ENCODE peak calls at places on chromosomes 5 and 9, in six cellular contexts. H is K562, L is fibroblast of pulmonary artery, T is ovary, F is H1, Q is adrenal gland. D is an unnamed sample.

GRCh38 chr5:66209350-66209749 is 65.2 kb downstream of the SREK1 start:
- DNase-seq in H (no peak), L (no peak), T (no peak), F (no peak), Q (no peak), D (no peak)

GRCh38 chr9:137087409-137087925 is 682 bp downstream of the MAN1B1 start:
- DNase-seq in H (no peak), L (no peak), T (no peak), F (no peak), Q (peak), D (no peak)

GRCh38 chr5:159971514-159971913 is 37.4 kb upstream of the TTC1 start:
- DNase-seq in H (no peak), L (no peak), T (no peak), F (no peak), Q (no peak), D (no peak)

GRCh38 chr9:32701321-32702022 is 66.0 kb upstream of the TAF1L start:
- DNase-seq in H (no peak), L (peak), T (no peak), F (no peak), Q (no peak), D (peak)

GRCh38 chr5:149725296-149725695 is 4.8 kb upstream of the PPARGC1B start:
- DNase-seq in H (no peak), L (no peak), T (no peak), F (no peak), Q (no peak), D (no peak)

GRCh38 chr5:75081510-75081909 is 29.2 kb upstream of the GCNT4 start:
- DNase-seq in H (no peak), L (no peak), T (no peak), F (no peak), Q (no peak), D (no peak)

GRCh38 chr9:6873862-6874261 is 116.1 kb downstream of the KDM4C start:
- DNase-seq in H (no peak), L (peak), T (no peak), F (no peak), Q (peak), D (peak)

GRCh38 chr5:132473019-132473531 is 17.5 kb downstream of the IRF1 start:
- DNase-seq in H (no peak), L (no peak), T (no peak), F (no peak), Q (peak), D (no peak)

GRCh38 chr5:125478599-125478998 is 732.2 kb upstream of the ZNF608 start:
- DNase-seq in H (no peak), L (no peak), T (no peak), F (no peak), Q (no peak), D (no peak)

GRCh38 chr9:120151806-120152205 is 428.2 kb downstream of the CDK5RAP2 start:
- DNase-seq in H (no peak), L (no peak), T (no peak), F (no peak), Q (no peak), D (no peak)

GRCh38 chr9:6564868-6565267 is 80.7 kb downstream of the GLDC start:
- DNase-seq in H (no peak), L (peak), T (peak), F (no peak), Q (no peak), D (peak)

GRCh38 chr5:97745817-97746216 is 562.8 kb upstream of the RIOK2 start:
- DNase-seq in H (no peak), L (no peak), T (no peak), F (no peak), Q (no peak), D (no peak)

GRCh38 chr9:99057665-99058625 is 47.0 kb upstream of the TGFBR1 start:
- DNase-seq in H (peak), L (peak), T (no peak), F (no peak), Q (peak), D (peak)

GRCh38 chr5:119468286-119468685 is 16.0 kb downstream of the HSD17B4 start:
- DNase-seq in H (no peak), L (no peak), T (no peak), F (no peak), Q (no peak), D (no peak)

GRCh38 chr5:89351232-89351631 is 468.2 kb upstream of the MEF2C start:
- DNase-seq in H (no peak), L (peak), T (no peak), F (no peak), Q (no peak), D (peak)

GRCh38 chr5:133232435-133232834 is 180.6 kb downstream of the HSPA4 start:
- DNase-seq in H (no peak), L (no peak), T (no peak), F (no peak), Q (no peak), D (no peak)

GRCh38 chr5:140391312-140391711 is 10.3 kb upstream of the ANKHD1 start:
- DNase-seq in H (no peak), L (peak), T (no peak), F (no peak), Q (no peak), D (peak)

GRCh38 chr9:121545148-121545874 is 45.7 kb upstream of the GGTA1 start:
- DNase-seq in H (no peak), L (no peak), T (no peak), F (no peak), Q (no peak), D (no peak)

GRCh38 chr9:99118782-99119466 is 14.0 kb downstream of the TGFBR1 start:
- DNase-seq in H (no peak), L (no peak), T (no peak), F (no peak), Q (no peak), D (no peak)

GRCh38 chr9:137301086-137301947 is 754 bp downstream of the NRARP start:
- DNase-seq in H (peak), L (peak), T (peak), F (no peak), Q (no peak), D (peak)

GRCh38 chr5:112860929-112861637 is at the start of gene SRP19:
- DNase-seq in H (peak), L (peak), T (peak), F (peak), Q (peak), D (peak)

GRCh38 chr9:126326228-126327015 is at the start of gene MVB12B:
- DNase-seq in H (peak), L (no peak), T (peak), F (no peak), Q (no peak), D (no peak)

GRCh38 chr5:61313960-61314681 is 17.9 kb upstream of the ZSWIM6 start:
- DNase-seq in H (no peak), L (peak), T (no peak), F (no peak), Q (peak), D (peak)

GRCh38 chr5:174096619-174097018 is 51.1 kb downstream of the NSG2 start:
- DNase-seq in H (no peak), L (no peak), T (no peak), F (no peak), Q (no peak), D (no peak)

GRCh38 chr5:51678335-51678734 is 295.1 kb downstream of the ISL1 start:
- DNase-seq in H (no peak), L (no peak), T (no peak), F (no peak), Q (no peak), D (no peak)

GRCh38 chr5:60685028-60685427 is 14.9 kb downstream of the DEPDC1B start:
- DNase-seq in H (no peak), L (no peak), T (no peak), F (no peak), Q (no peak), D (no peak)

GRCh38 chr5:143347698-143348344 is 55.7 kb downstream of the NR3C1 start:
- DNase-seq in H (no peak), L (no peak), T (no peak), F (no peak), Q (no peak), D (no peak)

GRCh38 chr5:135203593-135204036 is 169.6 kb upstream of the PITX1 start:
- DNase-seq in H (peak), L (no peak), T (no peak), F (no peak), Q (no peak), D (peak)

DNA sequence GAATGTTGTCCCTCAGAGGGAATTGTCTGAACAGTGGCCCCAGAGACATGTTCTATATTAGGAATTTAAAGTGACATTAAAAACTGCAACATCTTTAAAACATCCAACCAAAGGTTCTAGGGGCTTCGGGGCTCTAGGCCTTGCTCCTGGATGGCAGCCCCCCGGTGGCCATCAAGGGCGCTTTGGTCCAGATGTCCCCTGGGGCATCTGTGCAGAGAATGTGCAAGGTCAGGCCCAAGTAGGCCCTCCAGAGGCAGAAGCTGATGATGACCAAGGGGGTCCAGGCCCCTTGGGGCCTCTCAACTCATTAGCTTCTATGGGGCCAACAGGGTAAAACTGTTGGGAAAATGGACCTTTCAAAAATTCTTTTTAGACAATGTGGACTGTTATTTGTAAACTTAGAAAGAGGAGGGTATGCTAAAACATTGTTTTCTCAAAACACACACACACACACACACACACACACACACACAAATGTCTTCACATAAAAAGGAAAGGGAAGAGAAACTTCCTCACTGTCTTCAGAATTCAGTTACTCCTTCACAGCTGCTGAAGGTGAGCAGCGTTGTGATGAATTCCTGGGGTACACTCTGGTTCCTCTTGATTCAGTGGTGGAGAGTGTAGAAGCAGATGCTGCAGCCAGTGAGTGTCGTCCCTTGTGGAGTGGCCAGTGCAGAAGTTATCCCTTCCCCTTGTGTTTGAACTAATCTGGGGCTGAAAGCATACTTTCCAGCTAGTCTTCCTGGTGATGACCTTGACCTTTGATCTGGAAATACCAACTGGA is 125.2 kb downstream of the WDR41 start:
- DNase-seq in H (no peak), L (no peak), T (no peak), F (no peak), Q (no peak), D (no peak)
- TF ChIP-seq CTCF in H (no peak), L (no peak), T (no peak), F (peak), Q (no peak), D (no peak)

GRCh38 chr9:21998026-21998425 is 3.4 kb downstream of the CDKN2B-AS1 start:
- DNase-seq in H (no peak), L (no peak), T (no peak), F (no peak), Q (no peak), D (no peak)

GRCh38 chr9:22005700-22006605 is 3.2 kb downstream of the CDKN2B start:
- DNase-seq in H (no peak), L (peak), T (no peak), F (no peak), Q (no peak), D (no peak)

GRCh38 chr9:22005083-22005699 is 3.9 kb downstream of the CDKN2B start:
- DNase-seq in H (no peak), L (peak), T (no peak), F (no peak), Q (no peak), D (no peak)

GRCh38 chr9:21997480-21997879 is 2.9 kb downstream of the CDKN2B-AS1 start:
- DNase-seq in H (no peak), L (no peak), T (no peak), F (no peak), Q (no peak), D (no peak)

DNA sequence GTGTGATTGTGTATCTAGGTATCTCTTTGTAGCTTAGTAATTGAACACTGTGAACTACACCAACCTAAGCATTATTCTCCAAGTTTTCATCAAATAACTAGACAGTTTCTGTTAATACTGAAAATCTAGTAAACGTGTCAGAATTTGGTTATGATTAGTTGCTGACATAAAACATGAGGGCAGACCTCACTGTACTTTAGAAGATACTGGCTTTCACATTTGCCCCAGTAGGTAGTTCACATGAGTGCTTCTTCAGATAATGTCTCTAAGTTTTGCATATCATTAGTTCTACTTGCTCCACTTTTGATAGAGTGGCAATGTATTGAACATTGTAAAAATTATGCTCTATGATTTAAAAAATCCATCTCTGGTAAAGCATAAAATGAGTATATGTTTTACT is 7.1 kb downstream of the CDKN2B start:
- DNase-seq in H (no peak), L (no peak), T (no peak), F (no peak), Q (no peak), D (no peak)
- H3K4me3 ChIP-seq in H (no peak), L (no peak), T (no peak), F (no peak), Q (no peak), D (no peak)

GRCh38 chr5:43631182-43631910 is 28.4 kb downstream of the NNT start:
- DNase-seq in H (peak), L (peak), T (peak), F (no peak), Q (peak), D (peak)
- TF ChIP-seq CTCF in H (peak), L (peak), T (peak), F (peak), Q (peak), D (peak)

GRCh38 chr5:137565450-137565849 is 66.3 kb upstream of the SPOCK1 start:
- DNase-seq in H (no peak), L (peak), T (no peak), F (no peak), Q (no peak), D (peak)

GRCh38 chr5:137564475-137564961 is 65.4 kb upstream of the SPOCK1 start:
- DNase-seq in H (no peak), L (peak), T (no peak), F (no peak), Q (no peak), D (peak)

GRCh38 chr5:137567226-137567625 is 68.1 kb upstream of the SPOCK1 start:
- DNase-seq in H (no peak), L (no peak), T (no peak), F (no peak), Q (no peak), D (no peak)

GRCh38 chr5:137566780-137567179 is 67.7 kb upstream of the SPOCK1 start:
- DNase-seq in H (no peak), L (no peak), T (no peak), F (no peak), Q (no peak), D (peak)

GRCh38 chr5:137566118-137566541 is 67.0 kb upstream of the SPOCK1 start:
- DNase-seq in H (peak), L (peak), T (no peak), F (no peak), Q (no peak), D (peak)
- H3K4me3 ChIP-seq in H (no peak), L (no peak), T (no peak), F (no peak), Q (no peak), D (no peak)